ENCODE peak calls at places on chromosomes 3 and 15, in six cellular contexts. F, X, I, Y, E and C are unnamed samples.

GRCh38 chr15:58520936-58521292 is 89.1 kb downstream of the LIPC start:
- DNase-seq in X (no peak), E (no peak), Y (no peak), I (no peak), F (no peak), C (no peak)

GRCh38 chr15:75749820-75750219 is 37.2 kb upstream of the CSPG4 start:
- DNase-seq in Y (no peak), I (no peak), F (no peak), E (no peak), X (no peak), C (no peak)

GRCh38 chr3:177567833-177568232 is 370.6 kb upstream of the TBL1XR1 start:
- DNase-seq in X (no peak), F (no peak), I (no peak), Y (no peak), E (no peak), C (no peak)

GRCh38 chr3:44120721-44121582 is 120.7 kb upstream of the TOPAZ1 start:
- DNase-seq in Y (no peak), X (no peak), E (peak; percentile 28), F (no peak), I (no peak), C (peak; percentile 74)

GRCh38 chr3:130539005-130539404 is 22.0 kb downstream of the COL6A6 start:
- DNase-seq in Y (no peak), I (peak; percentile 46), F (peak; percentile 12), X (peak; percentile 49), E (peak; percentile 19), C (peak; percentile 39)

GRCh38 chr15:89364341-89364740 is 29.7 kb upstream of the POLG start:
- DNase-seq in X (no peak), I (no peak), Y (no peak), F (no peak), E (no peak), C (peak; percentile 44)

GRCh38 chr3:148614463-148614862 is 83.2 kb upstream of the AGTR1 start:
- DNase-seq in E (no peak), X (no peak), F (no peak), Y (no peak), I (no peak), C (no peak)

GRCh38 chr15:57686657-57687056 is 19.9 kb upstream of the POLR2M start:
- DNase-seq in Y (no peak), I (no peak), X (peak; percentile 60), F (no peak), E (no peak), C (no peak)

GRCh38 chr15:27339138-27339537 is 368.2 kb downstream of the GABRG3 start:
- DNase-seq in Y (no peak), X (no peak), F (no peak), E (no peak), I (peak; percentile 1), C (no peak)

GRCh38 chr3:106850429-106850828 is 526.8 kb upstream of the CCDC54 start:
- DNase-seq in I (no peak), F (no peak), Y (no peak), E (no peak), X (peak; percentile 88), C (no peak)

GRCh38 chr3:49899815-49900214 is 3.9 kb downstream of the MST1R start:
- DNase-seq in F (no peak), I (no peak), X (no peak), Y (no peak), E (no peak), C (no peak)

GRCh38 chr15:99014803-99015676 is 7.4 kb upstream of the PGPEP1L start:
- DNase-seq in Y (no peak), F (peak; percentile 8), E (no peak), X (peak; percentile 24), I (peak; percentile 80), C (no peak)

GRCh38 chr3:45555154-45555591 is 39.4 kb upstream of the LIMD1 start:
- DNase-seq in Y (no peak), I (no peak), F (no peak), E (no peak), X (no peak), C (no peak)

GRCh38 chr3:9395570-9396300 is 1.7 kb upstream of the SETD5 start:
- DNase-seq in I (no peak), Y (no peak), E (no peak), X (no peak), F (no peak), C (no peak)

GRCh38 chr3:185473290-185473815 is 25.5 kb downstream of the TMEM41A start:
- DNase-seq in I (no peak), X (no peak), E (no peak), Y (no peak), F (no peak), C (no peak)

GRCh38 chr3:125436921-125437320 is 61.8 kb upstream of the ZNF148 start:
- DNase-seq in Y (no peak), F (no peak), E (no peak), X (no peak), I (no peak), C (no peak)

GRCh38 chr3:118239253-118239652 is 795.4 kb downstream of the IGSF11 start:
- DNase-seq in Y (no peak), I (no peak), X (no peak), E (no peak), F (no peak), C (no peak)

GRCh38 chr3:107882881-107883280 is 207.9 kb downstream of the CD47 start:
- DNase-seq in F (no peak), E (no peak), I (no peak), Y (no peak), X (no peak), C (no peak)

GRCh38 chr3:169863458-169863899 is 6.3 kb downstream of the LRRC31 start:
- DNase-seq in X (peak; percentile 84), E (peak; percentile 77), I (peak; percentile 79), F (peak; percentile 40), Y (peak; percentile 8), C (peak; percentile 87)

GRCh38 chr3:17738921-17739320 is 3.5 kb downstream of the TBC1D5 start:
- DNase-seq in Y (no peak), E (no peak), I (no peak), F (no peak), X (no peak), C (no peak)